ENCODE peak calls at places on chromosomes 4 and X, in four cellular contexts. A is effector memory CD4-positive, alpha-beta T cell; Y is HepG2; O is NCI-H510A. W is an unnamed sample.

GRCh38 chrX:17456526-17456925 is 81.5 kb downstream of the NHS start:
- DNase-seq in A (no peak), Y (no peak), O (no peak), W (no peak)

GRCh38 chrX:30935985-30936384 is 46.9 kb upstream of the TAB3 start:
- DNase-seq in A (no peak), Y (peak), O (no peak), W (no peak)

GRCh38 chr4:86523333-86523732 is 70.8 kb upstream of the PTPN13 start:
- DNase-seq in A (no peak), Y (no peak), O (no peak), W (no peak)

GRCh38 chr4:147596976-147597375 is 20.2 kb upstream of the TMEM184C start:
- DNase-seq in A (no peak), Y (no peak), O (no peak), W (no peak)

GRCh38 chr4:185902654-185903053 is 90.7 kb upstream of the SORBS2 start:
- DNase-seq in A (no peak), Y (no peak), O (no peak), W (no peak)

GRCh38 chr4:88600129-88600849 is 8.0 kb downstream of the HERC3 start:
- DNase-seq in A (no peak), Y (no peak), O (no peak), W (no peak)

GRCh38 chr4:168440442-168441264 is 39.6 kb downstream of the DDX60L start:
- DNase-seq in A (no peak), Y (no peak), O (no peak), W (no peak)

GRCh38 chrX:81586091-81586490 is 384.2 kb downstream of the SH3BGRL start:
- DNase-seq in A (no peak), Y (no peak), O (no peak), W (no peak)

GRCh38 chrX:20118065-20118824 is 1.5 kb upstream of the MAP7D2 start:
- DNase-seq in A (no peak), Y (no peak), O (no peak), W (no peak)

GRCh38 chr4:19010766-19011165 is 989.2 kb upstream of the LCORL start:
- DNase-seq in A (no peak), Y (no peak), O (no peak), W (no peak)

GRCh38 chr4:38675167-38676121 is 11.4 kb downstream of the KLF3 start:
- DNase-seq in A (peak), Y (peak), O (peak), W (peak)

GRCh38 chrX:68332156-68332823 is 101.0 kb downstream of the OPHN1 start:
- DNase-seq in A (no peak), Y (no peak), O (no peak), W (no peak)